ENCODE peak calls at places on chromosomes 11 and 22, in four cellular contexts. One of them, this sample, is unnamed.

GRCh38 chr11:122743949-122744876 is 88.7 kb downstream of the UBASH3B start:
- DNase-seq in adrenal gland: peak
- DNase-seq in HL-60: peak
- DNase-seq in mucosa of descending colon: peak
- DNase-seq in this sample: peak

GRCh38 chr22:41215409-41215808 is 10.3 kb downstream of the L3MBTL2 start:
- DNase-seq in adrenal gland: no peak
- DNase-seq in HL-60: no peak
- DNase-seq in mucosa of descending colon: no peak
- DNase-seq in this sample: no peak

GRCh38 chr11:31160504-31161422 is 208.8 kb downstream of the DCDC1 start:
- DNase-seq in adrenal gland: no peak
- DNase-seq in HL-60: no peak
- DNase-seq in mucosa of descending colon: no peak
- DNase-seq in this sample: no peak

GRCh38 chr11:103294516-103294915 is 185.3 kb downstream of the DYNC2H1 start:
- DNase-seq in HL-60: no peak
- DNase-seq in adrenal gland: no peak
- DNase-seq in mucosa of descending colon: no peak
- DNase-seq in this sample: no peak

GRCh38 chr11:94851864-94852581 is 83.9 kb downstream of the AMOTL1 start:
- DNase-seq in mucosa of descending colon: no peak
- DNase-seq in HL-60: no peak
- DNase-seq in adrenal gland: no peak
- DNase-seq in this sample: no peak

GRCh38 chr11:3014943-3015342 is 22.8 kb upstream of the NAP1L4 start:
- DNase-seq in HL-60: no peak
- DNase-seq in mucosa of descending colon: no peak
- DNase-seq in adrenal gland: no peak
- DNase-seq in this sample: no peak

GRCh38 chr11:16959528-16960100 is 54.6 kb downstream of the PLEKHA7 start:
- DNase-seq in adrenal gland: no peak
- DNase-seq in mucosa of descending colon: no peak
- DNase-seq in HL-60: no peak
- DNase-seq in this sample: no peak

GRCh38 chr11:88357323-88358039 is 19.9 kb upstream of the CTSC start:
- DNase-seq in adrenal gland: no peak
- DNase-seq in mucosa of descending colon: no peak
- DNase-seq in HL-60: no peak
- DNase-seq in this sample: no peak

GRCh38 chr11:7690648-7691047 is 15.6 kb downstream of the OVCH2 start:
- DNase-seq in mucosa of descending colon: no peak
- DNase-seq in HL-60: no peak
- DNase-seq in adrenal gland: no peak
- DNase-seq in this sample: no peak

GRCh38 chr22:50612715-50613221 is 12.2 kb downstream of the MAPK8IP2 start:
- DNase-seq in HL-60: no peak
- DNase-seq in mucosa of descending colon: no peak
- DNase-seq in adrenal gland: no peak
- DNase-seq in this sample: no peak

GRCh38 chr11:134411887-134412507 is at the start of gene B3GAT1:
- DNase-seq in HL-60: no peak
- DNase-seq in mucosa of descending colon: no peak
- DNase-seq in adrenal gland: no peak
- DNase-seq in this sample: no peak

GRCh38 chr11:105693075-105693474 is 83.2 kb downstream of the GRIA4 start:
- DNase-seq in mucosa of descending colon: no peak
- DNase-seq in adrenal gland: no peak
- DNase-seq in HL-60: no peak
- DNase-seq in this sample: no peak

GRCh38 chr11:84498016-84498415 is 1129.1 kb downstream of the DLG2 start:
- DNase-seq in HL-60: no peak
- DNase-seq in adrenal gland: peak
- DNase-seq in mucosa of descending colon: no peak
- DNase-seq in this sample: no peak

GRCh38 chr11:124274000-124274399 is 17.8 kb downstream of the OR8G5 start:
- DNase-seq in adrenal gland: no peak
- DNase-seq in mucosa of descending colon: no peak
- DNase-seq in HL-60: no peak
- DNase-seq in this sample: no peak

GRCh38 chr22:23231471-23232093 is 51.3 kb downstream of the BCR start:
- DNase-seq in mucosa of descending colon: peak
- DNase-seq in adrenal gland: no peak
- DNase-seq in HL-60: no peak
- DNase-seq in this sample: no peak

GRCh38 chr11:88292156-88292844 is 45.2 kb downstream of the CTSC start:
- DNase-seq in mucosa of descending colon: no peak
- DNase-seq in adrenal gland: peak
- DNase-seq in HL-60: no peak
- DNase-seq in this sample: no peak

GRCh38 chr22:41092847-41093371 is 517 bp downstream of the EP300 start:
- DNase-seq in HL-60: peak
- DNase-seq in mucosa of descending colon: peak
- DNase-seq in adrenal gland: peak
- DNase-seq in this sample: no peak

GRCh38 chr11:133790995-133791394 is 54.3 kb downstream of the SPATA19 start:
- DNase-seq in adrenal gland: no peak
- DNase-seq in mucosa of descending colon: no peak
- DNase-seq in HL-60: no peak
- DNase-seq in this sample: no peak

GRCh38 chr11:18088371-18088770 is 17.5 kb downstream of the SAAL1 start:
- DNase-seq in HL-60: no peak
- DNase-seq in mucosa of descending colon: no peak
- DNase-seq in adrenal gland: no peak
- DNase-seq in this sample: no peak

GRCh38 chr11:10322830-10323792 is 18.2 kb downstream of the ADM start:
- DNase-seq in mucosa of descending colon: no peak
- DNase-seq in HL-60: peak
- DNase-seq in adrenal gland: peak
- DNase-seq in this sample: no peak

GRCh38 chr22:35685731-35686130 is 31.9 kb upstream of the APOL5 start:
- DNase-seq in mucosa of descending colon: no peak
- DNase-seq in adrenal gland: no peak
- DNase-seq in HL-60: no peak
- DNase-seq in this sample: no peak

GRCh38 chr11:35307221-35307621 is 112.1 kb downstream of the SLC1A2 start:
- DNase-seq in mucosa of descending colon: no peak
- DNase-seq in HL-60: no peak
- DNase-seq in adrenal gland: no peak
- DNase-seq in this sample: no peak

GRCh38 chr11:131099013-131099412 is 182.7 kb upstream of the SNX19 start:
- DNase-seq in adrenal gland: no peak
- DNase-seq in HL-60: no peak
- DNase-seq in mucosa of descending colon: no peak
- DNase-seq in this sample: no peak

GRCh38 chr11:13301522-13301921 is 23.9 kb downstream of the BMAL1 start:
- DNase-seq in mucosa of descending colon: no peak
- DNase-seq in adrenal gland: no peak
- DNase-seq in HL-60: no peak
- DNase-seq in this sample: no peak

GRCh38 chr11:123430736-123431356 is 777 bp downstream of the GRAMD1B start:
- DNase-seq in HL-60: peak
- DNase-seq in mucosa of descending colon: peak
- DNase-seq in adrenal gland: peak
- DNase-seq in this sample: peak

GRCh38 chr22:28703436-28703835 is 23.8 kb upstream of the TTC28 start:
- DNase-seq in mucosa of descending colon: no peak
- DNase-seq in HL-60: no peak
- DNase-seq in adrenal gland: no peak
- DNase-seq in this sample: no peak

GRCh38 chr11:42239102-42239501 is 779.6 kb upstream of the LRRC4C start:
- DNase-seq in mucosa of descending colon: no peak
- DNase-seq in adrenal gland: no peak
- DNase-seq in HL-60: no peak
- DNase-seq in this sample: no peak

GRCh38 chr11:46279393-46280099 is 2.1 kb downstream of the CREB3L1 start:
- DNase-seq in mucosa of descending colon: peak
- DNase-seq in HL-60: no peak
- DNase-seq in adrenal gland: peak
- DNase-seq in this sample: no peak

GRCh38 chr22:39959640-39960447 is at the start of gene TMA7B:
- DNase-seq in mucosa of descending colon: peak
- DNase-seq in adrenal gland: peak
- DNase-seq in HL-60: peak
- DNase-seq in this sample: no peak

GRCh38 chr11:122202161-122202950 is 86.3 kb upstream of the BLID start:
- DNase-seq in adrenal gland: no peak
- DNase-seq in HL-60: no peak
- DNase-seq in mucosa of descending colon: no peak
- DNase-seq in this sample: no peak

GRCh38 chr11:61162092-61162935 is 1.1 kb upstream of the VPS37C start:
- DNase-seq in HL-60: peak
- DNase-seq in mucosa of descending colon: no peak
- DNase-seq in adrenal gland: no peak
- DNase-seq in this sample: no peak

GRCh38 chr11:76916712-76917111 is 56.0 kb downstream of the ACER3 start:
- DNase-seq in HL-60: no peak
- DNase-seq in mucosa of descending colon: no peak
- DNase-seq in adrenal gland: no peak
- DNase-seq in this sample: no peak

GRCh38 chr11:96207459-96208449 is 135.2 kb downstream of the MAML2 start:
- DNase-seq in HL-60: no peak
- DNase-seq in mucosa of descending colon: no peak
- DNase-seq in adrenal gland: no peak
- DNase-seq in this sample: no peak
- TF ChIP-seq CTCF in HL-60: no peak
- TF ChIP-seq CTCF in mucosa of descending colon: no peak
- TF ChIP-seq CTCF in adrenal gland: no peak
- TF ChIP-seq CTCF in this sample: no peak

GRCh38 chr11:129813216-129813791 is 2.3 kb upstream of the TMEM45B start:
- DNase-seq in mucosa of descending colon: no peak
- DNase-seq in HL-60: no peak
- DNase-seq in adrenal gland: no peak
- DNase-seq in this sample: no peak
- H3K4me3 ChIP-seq in mucosa of descending colon: no peak
- H3K4me3 ChIP-seq in HL-60: no peak
- H3K4me3 ChIP-seq in adrenal gland: no peak
- H3K4me3 ChIP-seq in this sample: no peak

GRCh38 chr11:119371778-119372182 is 9.7 kb downstream of the USP2 start:
- DNase-seq in HL-60: no peak
- DNase-seq in mucosa of descending colon: no peak
- DNase-seq in adrenal gland: peak
- DNase-seq in this sample: no peak
- TF ChIP-seq CTCF in HL-60: peak
- TF ChIP-seq CTCF in mucosa of descending colon: no peak
- TF ChIP-seq CTCF in adrenal gland: peak
- TF ChIP-seq CTCF in this sample: no peak

DNA sequence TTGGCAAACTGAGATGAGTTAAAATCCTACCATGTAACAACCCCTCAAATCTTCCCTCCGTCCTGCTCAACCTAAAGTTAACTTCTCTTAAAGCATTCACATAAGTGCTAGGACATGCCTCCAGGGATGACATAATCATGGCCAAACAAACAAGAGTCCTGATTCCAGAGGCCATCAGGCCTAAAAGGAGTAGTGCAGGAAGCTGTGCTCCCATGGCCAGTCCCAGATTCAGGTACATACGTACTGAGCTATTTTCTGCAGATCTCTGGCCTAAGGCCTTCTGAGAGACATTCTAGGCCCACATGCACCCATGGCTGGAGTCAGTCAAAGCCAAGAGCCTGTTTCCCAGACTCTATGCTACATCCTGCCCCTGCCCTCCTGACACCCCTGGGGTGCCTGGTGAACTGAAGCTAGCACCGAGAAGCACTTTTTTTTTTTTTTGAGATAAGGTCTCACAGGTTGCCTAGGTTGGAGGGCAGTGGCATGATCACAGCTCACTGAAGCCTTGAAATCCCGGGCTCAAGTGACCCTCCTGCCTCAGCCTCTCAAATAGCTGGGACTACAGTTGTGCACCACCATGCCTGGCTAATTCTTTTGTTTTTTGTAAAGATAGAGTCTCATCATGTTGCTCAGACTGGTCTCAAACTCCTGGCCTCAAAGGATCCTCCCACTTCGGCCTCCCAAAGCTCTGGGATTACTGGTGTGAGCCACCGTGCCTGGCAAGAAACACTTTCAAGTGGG is 586 bp downstream of the CD3D start:
- DNase-seq in HL-60: no peak
- DNase-seq in adrenal gland: no peak
- DNase-seq in mucosa of descending colon: no peak
- DNase-seq in this sample: no peak
- H3K4me3 ChIP-seq in HL-60: no peak
- H3K4me3 ChIP-seq in adrenal gland: no peak
- H3K4me3 ChIP-seq in mucosa of descending colon: no peak
- H3K4me3 ChIP-seq in this sample: peak

GRCh38 chr22:27510024-27510423 is 291.5 kb downstream of the MN1 start:
- DNase-seq in HL-60: no peak
- DNase-seq in mucosa of descending colon: no peak
- DNase-seq in adrenal gland: no peak
- DNase-seq in this sample: no peak

GRCh38 chr22:27515091-27515523 is 286.4 kb downstream of the MN1 start:
- DNase-seq in mucosa of descending colon: no peak
- DNase-seq in adrenal gland: no peak
- DNase-seq in HL-60: no peak
- DNase-seq in this sample: no peak

GRCh38 chr22:27513021-27513420 is 288.5 kb downstream of the MN1 start:
- DNase-seq in adrenal gland: no peak
- DNase-seq in HL-60: no peak
- DNase-seq in mucosa of descending colon: no peak
- DNase-seq in this sample: no peak

GRCh38 chr22:27514612-27515011 is 286.9 kb downstream of the MN1 start:
- DNase-seq in HL-60: no peak
- DNase-seq in mucosa of descending colon: no peak
- DNase-seq in adrenal gland: no peak
- DNase-seq in this sample: no peak

DNA sequence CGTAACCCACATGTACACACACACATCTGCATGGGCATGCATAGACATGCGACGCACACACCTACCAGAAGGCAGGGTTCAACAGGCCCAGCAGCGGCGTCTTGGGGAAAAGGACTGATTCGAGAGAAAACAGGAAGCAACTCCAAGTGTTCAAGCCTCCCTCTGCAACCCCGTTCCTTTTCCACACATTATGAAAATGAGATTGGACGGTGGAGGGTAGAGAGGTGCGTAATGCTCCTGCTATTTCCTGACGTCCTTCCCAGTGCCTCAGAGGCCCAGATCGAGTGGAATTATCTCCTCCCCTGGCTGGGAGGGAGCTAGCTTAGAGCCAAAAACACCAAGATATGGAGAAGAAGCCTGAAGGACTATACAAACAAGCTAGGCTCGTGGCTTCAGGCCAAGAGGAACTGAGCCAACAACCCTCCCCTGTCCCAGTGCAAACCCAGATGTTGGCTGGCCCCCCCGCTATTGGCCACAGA is 289.2 kb downstream of the MN1 start:
- DNase-seq in adrenal gland: peak
- DNase-seq in mucosa of descending colon: peak
- DNase-seq in HL-60: no peak
- DNase-seq in this sample: no peak
- TF ChIP-seq CTCF in adrenal gland: no peak
- TF ChIP-seq CTCF in mucosa of descending colon: no peak
- TF ChIP-seq CTCF in HL-60: no peak
- TF ChIP-seq CTCF in this sample: no peak

GRCh38 chr11:27914080-27914479 is 193.9 kb downstream of the KIF18A start:
- DNase-seq in HL-60: no peak
- DNase-seq in mucosa of descending colon: no peak
- DNase-seq in adrenal gland: no peak
- DNase-seq in this sample: no peak
- H3K4me3 ChIP-seq in HL-60: no peak
- H3K4me3 ChIP-seq in mucosa of descending colon: no peak
- H3K4me3 ChIP-seq in adrenal gland: no peak
- H3K4me3 ChIP-seq in this sample: no peak